ENCODE peak calls at places on chromosomes 11 and 22, in four cellular contexts. One of them, this sample, is unnamed.

GRCh38 chr11:119687220-119688046 is 41.6 kb downstream of the NECTIN1 start:
- DNase-seq in astrocyte: no peak
- DNase-seq in GM23338: no peak
- DNase-seq in tibial artery: no peak
- DNase-seq in this sample: no peak

GRCh38 chr22:40226620-40227019 is 48.9 kb downstream of the TNRC6B start:
- DNase-seq in astrocyte: no peak
- DNase-seq in GM23338: no peak
- DNase-seq in tibial artery: no peak
- DNase-seq in this sample: no peak

GRCh38 chr11:1310772-1311468 is 1.5 kb upstream of the TOLLIP start:
- DNase-seq in tibial artery: no peak
- DNase-seq in GM23338: no peak
- DNase-seq in astrocyte: no peak
- DNase-seq in this sample: no peak

GRCh38 chr11:12216542-12217422 is 106.4 kb downstream of the MICAL2 start:
- DNase-seq in GM23338: no peak
- DNase-seq in tibial artery: no peak
- DNase-seq in astrocyte: peak
- DNase-seq in this sample: no peak

GRCh38 chr11:85723088-85723487 is 37.1 kb upstream of the CCDC89 start:
- DNase-seq in astrocyte: no peak
- DNase-seq in tibial artery: no peak
- DNase-seq in GM23338: no peak
- DNase-seq in this sample: no peak

GRCh38 chr11:3747704-3748103 is 49.6 kb downstream of the NUP98 start:
- DNase-seq in astrocyte: peak
- DNase-seq in GM23338: no peak
- DNase-seq in tibial artery: no peak
- DNase-seq in this sample: no peak

GRCh38 chr11:34744511-34744910 is 123.6 kb downstream of the EHF start:
- DNase-seq in astrocyte: no peak
- DNase-seq in tibial artery: no peak
- DNase-seq in GM23338: no peak
- DNase-seq in this sample: no peak

GRCh38 chr22:44758354-44758969 is 6.1 kb downstream of the ARHGAP8 start:
- DNase-seq in tibial artery: no peak
- DNase-seq in astrocyte: peak
- DNase-seq in GM23338: no peak
- DNase-seq in this sample: no peak

GRCh38 chr11:116311141-116311540 is 461.6 kb downstream of the BUD13 start:
- DNase-seq in astrocyte: no peak
- DNase-seq in tibial artery: no peak
- DNase-seq in GM23338: no peak
- DNase-seq in this sample: no peak

GRCh38 chr22:47299879-47300697 is 537.6 kb downstream of the TBC1D22A start:
- DNase-seq in astrocyte: no peak
- DNase-seq in GM23338: no peak
- DNase-seq in tibial artery: no peak
- DNase-seq in this sample: no peak

DNA sequence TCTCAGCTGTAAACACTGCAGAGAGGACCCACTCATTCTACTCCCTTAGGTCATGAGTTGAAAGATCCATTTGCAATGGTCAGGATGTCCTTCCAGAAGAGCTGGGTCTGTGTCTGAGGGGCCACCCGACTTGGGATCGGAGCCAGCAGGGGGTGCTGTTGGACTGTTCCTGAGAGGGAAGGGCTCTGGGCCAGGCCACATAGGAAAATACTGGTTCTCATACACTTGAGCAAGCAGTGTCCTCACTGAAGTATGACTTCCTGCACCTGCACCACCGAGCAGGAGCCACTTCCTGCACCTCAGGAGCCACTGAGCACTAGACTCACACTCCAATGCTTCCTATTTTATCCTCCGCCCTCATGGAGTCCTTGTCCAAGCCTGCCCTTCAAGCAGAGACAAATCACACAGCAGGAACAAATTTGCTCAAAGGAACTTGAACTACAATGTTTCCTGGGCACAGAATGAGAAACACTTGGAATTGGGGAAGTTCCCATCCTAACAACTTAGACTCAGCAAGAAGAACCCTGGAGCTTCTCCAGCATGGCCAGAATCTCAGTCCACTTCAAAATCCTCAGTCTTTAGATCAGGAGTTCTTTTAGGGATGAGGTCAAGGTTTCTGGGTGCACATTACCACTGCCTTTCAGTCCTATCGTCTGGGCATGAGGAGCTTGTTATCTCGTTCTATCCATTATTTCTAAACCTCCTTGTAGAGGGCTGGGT is 36.6 kb upstream of the VPREB1 start:
- DNase-seq in astrocyte: peak
- DNase-seq in GM23338: peak
- DNase-seq in tibial artery: peak
- DNase-seq in this sample: peak
- TF ChIP-seq CTCF in astrocyte: peak
- TF ChIP-seq CTCF in GM23338: peak
- TF ChIP-seq CTCF in tibial artery: peak
- TF ChIP-seq CTCF in this sample: peak

GRCh38 chr22:41777749-41778395 is 22.6 kb upstream of the CCDC134 start:
- DNase-seq in GM23338: no peak
- DNase-seq in astrocyte: no peak
- DNase-seq in tibial artery: no peak
- DNase-seq in this sample: peak

GRCh38 chr22:41772645-41773044 is 27.8 kb upstream of the CCDC134 start:
- DNase-seq in tibial artery: no peak
- DNase-seq in astrocyte: no peak
- DNase-seq in GM23338: no peak
- DNase-seq in this sample: no peak

GRCh38 chr22:41775338-41775737 is 25.1 kb upstream of the CCDC134 start:
- DNase-seq in tibial artery: no peak
- DNase-seq in astrocyte: no peak
- DNase-seq in GM23338: no peak
- DNase-seq in this sample: no peak

GRCh38 chr22:41776381-41776780 is 24.1 kb upstream of the CCDC134 start:
- DNase-seq in tibial artery: no peak
- DNase-seq in astrocyte: no peak
- DNase-seq in GM23338: no peak
- DNase-seq in this sample: no peak

GRCh38 chr22:41775976-41776375 is 24.5 kb upstream of the CCDC134 start:
- DNase-seq in tibial artery: no peak
- DNase-seq in astrocyte: no peak
- DNase-seq in GM23338: no peak
- DNase-seq in this sample: no peak
- TF ChIP-seq CTCF in tibial artery: no peak
- TF ChIP-seq CTCF in astrocyte: no peak
- TF ChIP-seq CTCF in GM23338: no peak
- TF ChIP-seq CTCF in this sample: no peak

DNA sequence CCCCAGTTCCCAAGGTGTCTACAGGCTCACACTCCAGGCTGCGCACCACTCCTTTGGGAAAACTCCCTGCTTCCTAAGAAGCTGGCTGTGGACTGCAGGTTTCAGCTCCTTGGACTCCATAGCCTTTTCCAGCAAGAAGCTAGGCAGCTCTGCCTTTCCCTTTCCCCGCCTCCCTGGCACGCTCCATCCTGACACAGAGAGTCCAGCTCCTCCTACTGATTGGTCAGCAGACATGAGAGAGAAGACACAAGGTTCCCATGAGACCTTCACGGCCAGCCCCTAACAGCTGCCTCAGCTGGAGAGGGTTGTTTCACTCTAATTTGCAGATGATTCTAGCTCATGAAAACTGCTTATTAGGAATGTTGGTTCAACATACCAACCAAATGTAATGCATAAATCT is 27.6 kb downstream of the TENM4 start:
- DNase-seq in astrocyte: peak
- DNase-seq in GM23338: peak
- DNase-seq in tibial artery: peak
- DNase-seq in this sample: no peak
- TF ChIP-seq CTCF in astrocyte: no peak
- TF ChIP-seq CTCF in GM23338: no peak
- TF ChIP-seq CTCF in tibial artery: no peak
- TF ChIP-seq CTCF in this sample: no peak

GRCh38 chr11:45146072-45147016 is at the start of gene PRDM11:
- DNase-seq in tibial artery: peak
- DNase-seq in astrocyte: peak
- DNase-seq in GM23338: peak
- DNase-seq in this sample: no peak
- TF ChIP-seq CTCF in tibial artery: peak
- TF ChIP-seq CTCF in astrocyte: no peak
- TF ChIP-seq CTCF in GM23338: no peak
- TF ChIP-seq CTCF in this sample: no peak

GRCh38 chr11:88435405-88435804 is 97.9 kb upstream of the CTSC start:
- DNase-seq in GM23338: no peak
- DNase-seq in astrocyte: no peak
- DNase-seq in tibial artery: no peak
- DNase-seq in this sample: no peak

GRCh38 chr11:88439356-88439755 is 101.8 kb upstream of the CTSC start:
- DNase-seq in GM23338: no peak
- DNase-seq in astrocyte: no peak
- DNase-seq in tibial artery: no peak
- DNase-seq in this sample: no peak

GRCh38 chr11:88433546-88434230 is 96.2 kb upstream of the CTSC start:
- DNase-seq in GM23338: no peak
- DNase-seq in astrocyte: no peak
- DNase-seq in tibial artery: no peak
- DNase-seq in this sample: no peak

GRCh38 chr11:88431675-88432341 is 94.3 kb upstream of the CTSC start:
- DNase-seq in astrocyte: no peak
- DNase-seq in tibial artery: no peak
- DNase-seq in GM23338: no peak
- DNase-seq in this sample: no peak

DNA sequence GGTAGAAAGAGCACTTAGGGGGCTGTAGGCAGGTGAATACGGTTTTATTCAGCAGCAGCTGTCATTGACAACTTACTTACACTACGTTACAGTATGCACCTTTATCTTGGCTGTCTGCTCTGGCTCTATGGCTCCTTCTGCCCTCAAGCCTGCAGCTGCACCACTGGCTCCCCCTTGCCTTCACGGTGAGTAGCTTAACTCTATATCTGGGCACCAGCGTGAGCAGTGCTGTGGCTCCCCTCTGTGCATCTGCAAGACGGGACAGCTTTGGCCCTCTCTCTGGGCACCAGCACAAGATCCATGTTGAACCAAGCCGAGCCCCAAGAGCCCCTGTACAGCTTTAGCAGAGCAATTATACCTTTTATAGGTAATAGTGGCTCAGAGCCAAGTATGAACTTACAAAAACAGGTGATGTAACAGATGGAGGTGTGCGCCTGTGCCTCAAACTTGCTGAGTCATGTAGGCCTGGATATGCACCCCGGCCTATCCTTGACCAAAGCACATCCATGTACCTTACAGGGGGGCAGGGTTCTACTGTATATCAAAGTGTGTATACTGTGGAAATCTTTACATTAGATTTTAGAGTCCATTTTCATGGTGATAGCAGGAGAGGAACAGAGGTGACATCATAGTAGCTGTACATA is 96.9 kb upstream of the CTSC start:
- DNase-seq in astrocyte: no peak
- DNase-seq in tibial artery: no peak
- DNase-seq in GM23338: no peak
- DNase-seq in this sample: no peak
- TF ChIP-seq CTCF in astrocyte: no peak
- TF ChIP-seq CTCF in tibial artery: no peak
- TF ChIP-seq CTCF in GM23338: no peak
- TF ChIP-seq CTCF in this sample: no peak

DNA sequence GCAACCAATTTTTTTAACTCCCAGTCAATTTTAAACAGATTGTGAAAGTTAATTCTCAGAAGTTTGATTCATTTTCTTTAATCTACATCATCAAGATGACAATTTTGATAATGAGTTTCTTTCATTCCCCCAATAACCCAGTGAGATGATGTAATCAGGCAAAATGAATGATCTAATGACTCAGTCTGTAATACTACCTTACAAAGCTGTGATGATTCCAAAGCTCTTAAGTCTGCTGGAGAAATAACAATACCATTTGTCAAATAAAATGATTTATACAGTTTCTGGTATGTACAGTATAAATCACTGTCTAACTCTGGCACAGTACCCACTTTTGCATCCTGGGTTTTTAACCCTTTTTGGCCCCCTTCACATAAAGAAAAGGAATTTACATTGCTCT is 4.4 kb upstream of the AKIP1 start:
- DNase-seq in tibial artery: no peak
- DNase-seq in GM23338: no peak
- DNase-seq in astrocyte: peak
- DNase-seq in this sample: no peak
- TF ChIP-seq CTCF in tibial artery: no peak
- TF ChIP-seq CTCF in GM23338: no peak
- TF ChIP-seq CTCF in astrocyte: no peak
- TF ChIP-seq CTCF in this sample: no peak

GRCh38 chr11:63698976-63699733 is 17.9 kb downstream of the RTN3 start:
- DNase-seq in astrocyte: no peak
- DNase-seq in tibial artery: no peak
- DNase-seq in GM23338: no peak
- DNase-seq in this sample: no peak
- TF ChIP-seq CTCF in astrocyte: no peak
- TF ChIP-seq CTCF in tibial artery: no peak
- TF ChIP-seq CTCF in GM23338: no peak
- TF ChIP-seq CTCF in this sample: no peak

DNA sequence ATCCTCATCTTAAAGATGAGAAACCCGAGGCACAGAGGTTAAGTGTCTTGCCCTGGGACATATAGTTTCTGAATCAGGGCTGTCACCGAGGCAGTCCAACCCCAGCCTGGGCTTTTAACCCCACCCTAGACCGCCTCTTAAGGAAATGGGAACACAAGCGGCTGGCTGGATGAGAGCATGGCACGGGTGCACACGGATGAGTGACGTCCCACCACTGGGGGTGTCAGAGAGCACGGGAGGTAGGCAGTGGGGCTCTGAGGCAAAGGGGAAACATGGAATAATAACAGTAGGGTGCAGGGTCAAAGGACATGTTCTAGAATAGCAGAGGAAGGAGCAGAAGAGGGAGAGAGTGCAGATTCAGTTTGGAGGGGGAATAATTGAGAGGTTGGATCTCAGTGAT is 22.3 kb downstream of the PPFIBP2 start:
- DNase-seq in GM23338: peak
- DNase-seq in tibial artery: no peak
- DNase-seq in astrocyte: no peak
- DNase-seq in this sample: no peak
- TF ChIP-seq CTCF in GM23338: peak
- TF ChIP-seq CTCF in tibial artery: no peak
- TF ChIP-seq CTCF in astrocyte: no peak
- TF ChIP-seq CTCF in this sample: peak

GRCh38 chr22:19705181-19705934 is 8.9 kb upstream of the SEPTIN5 start:
- DNase-seq in astrocyte: no peak
- DNase-seq in GM23338: peak
- DNase-seq in tibial artery: peak
- DNase-seq in this sample: no peak
- TF ChIP-seq CTCF in astrocyte: no peak
- TF ChIP-seq CTCF in GM23338: peak
- TF ChIP-seq CTCF in tibial artery: no peak
- TF ChIP-seq CTCF in this sample: no peak

GRCh38 chr11:65378208-65378927 is 4.1 kb downstream of the SLC25A45 start:
- DNase-seq in astrocyte: no peak
- DNase-seq in GM23338: no peak
- DNase-seq in tibial artery: no peak
- DNase-seq in this sample: peak
- TF ChIP-seq CTCF in astrocyte: no peak
- TF ChIP-seq CTCF in GM23338: peak
- TF ChIP-seq CTCF in tibial artery: no peak
- TF ChIP-seq CTCF in this sample: no peak